ENCODE peak calls at places on chromosomes 3 and 15, in seven cellular contexts. C is stimulated activated CD8-positive, alpha-beta memory T cell treated with anti-CD3 and anti-CD28 coated beads, Interleukin-4, amount 100 ng/mL, for 4 hours; P is activated T-helper 1 cell treated with Interleukin-2 at 50 U/mL for 16 hours; Q is activated CD4-positive, alpha-beta T cell treated with anti-CD3 and anti-CD28 coated beads, Interleukin-2, amount 50 U/mL, for 1 hour; G is ELR; U is posterior cingulate gyrus; F is NCI-H187. Z is an unnamed sample.

GRCh38 chr3:196003611-196004010 is 78.3 kb downstream of the TFRC start:
- DNase-seq in C (no peak), P (no peak), Q (no peak), G (no peak), U (no peak), F (no peak), Z (no peak)

GRCh38 chr3:171383206-171384018 is 76.8 kb downstream of the TNIK start:
- DNase-seq in C (no peak), P (no peak), Q (no peak), G (no peak), U (no peak), F (no peak), Z (no peak)

GRCh38 chr3:114418724-114419543 is 125.1 kb downstream of the TIGIT start:
- DNase-seq in C (no peak), P (no peak), Q (no peak), G (peak), U (no peak), F (peak), Z (peak)

GRCh38 chr15:89107984-89108383 is 19.7 kb downstream of the ABHD2 start:
- DNase-seq in C (no peak), P (no peak), Q (no peak), G (no peak), U (no peak), F (no peak), Z (no peak)

GRCh38 chr15:101244039-101244781 is 7.6 kb downstream of the CHSY1 start:
- DNase-seq in C (no peak), P (no peak), Q (no peak), G (no peak), U (no peak), F (no peak), Z (no peak)

GRCh38 chr3:133503409-133503808 is 70.1 kb upstream of the CDV3 start:
- DNase-seq in C (no peak), P (no peak), Q (no peak), G (peak), U (no peak), F (no peak), Z (no peak)

GRCh38 chr3:47590212-47590611 is 11.5 kb upstream of the CSPG5 start:
- DNase-seq in C (no peak), P (no peak), Q (no peak), G (no peak), U (no peak), F (no peak), Z (no peak)

GRCh38 chr3:114556832-114557231 is 263.0 kb downstream of the TIGIT start:
- DNase-seq in C (no peak), P (no peak), Q (no peak), G (no peak), U (no peak), F (no peak), Z (no peak)

GRCh38 chr15:72229076-72229946 is 1.7 kb downstream of the PKM start:
- DNase-seq in C (no peak), P (no peak), Q (peak), G (no peak), U (no peak), F (no peak), Z (no peak)

Z was measured in HFF-Myc.